ENCODE peak calls at places on chromosome 10, in seven cellular contexts. B, O, I, V, J, S and H are unnamed samples.

GRCh38 chr10:126569513-126570447 is 100.7 kb downstream of the C10orf90 start:
- DNase-seq in B (no peak), O (no peak), I (peak; percentile 5), V (no peak), J (no peak), S (peak; percentile 30), H (no peak)

GRCh38 chr10:21950566-21950965 is 53.0 kb downstream of the DNAJC1 start:
- DNase-seq in B (no peak), O (no peak), I (no peak), V (no peak), J (no peak), S (no peak), H (no peak)

GRCh38 chr10:2610946-2611345 is 456.4 kb upstream of the PFKP start:
- DNase-seq in B (no peak), O (no peak), I (no peak), V (no peak), J (no peak), S (no peak), H (no peak)

GRCh38 chr10:44306147-44306710 is 78.7 kb downstream of the CXCL12 start:
- DNase-seq in B (no peak), O (no peak), I (peak; percentile 17), V (no peak), J (no peak), S (no peak), H (no peak)

GRCh38 chr10:100009283-100009792 is 409 bp downstream of the DNMBP start:
- DNase-seq in B (peak; percentile 70), O (peak; percentile 9), I (peak; percentile 42), V (no peak), J (no peak), S (no peak), H (peak; percentile 65)

GRCh38 chr10:3527869-3528268 is 257.1 kb downstream of the KLF6 start:
- DNase-seq in B (no peak), O (no peak), I (no peak), V (no peak), J (no peak), S (no peak), H (no peak)

GRCh38 chr10:77087406-77087805 is 550.2 kb downstream of the KCNMA1 start:
- DNase-seq in B (no peak), O (no peak), I (no peak), V (no peak), J (no peak), S (no peak), H (no peak)

GRCh38 chr10:12535656-12536055 is 186.3 kb downstream of the CAMK1D start:
- DNase-seq in B (no peak), O (no peak), I (no peak), V (no peak), J (no peak), S (no peak), H (no peak)

GRCh38 chr10:18689498-18689897 is 30.3 kb downstream of the ARL5B start:
- DNase-seq in B (no peak), O (no peak), I (peak; percentile 33), V (no peak), J (no peak), S (no peak), H (no peak)

GRCh38 chr10:103998803-103999202 is 31.9 kb downstream of the SLK start:
- DNase-seq in B (no peak), O (no peak), I (no peak), V (no peak), J (no peak), S (no peak), H (no peak)

GRCh38 chr10:96125142-96125515 is 5.0 kb upstream of the ZNF518A start:
- DNase-seq in B (no peak), O (no peak), I (no peak), V (no peak), J (no peak), S (peak; percentile 39), H (no peak)

GRCh38 chr10:28266449-28267224 is 36.2 kb downstream of the MPP7 start:
- DNase-seq in B (no peak), O (no peak), I (no peak), V (no peak), J (no peak), S (no peak), H (no peak)

GRCh38 chr10:59872892-59873463 is 33.4 kb downstream of the CCDC6 start:
- DNase-seq in B (peak; percentile 49), O (peak; percentile 43), I (peak; percentile 17), V (no peak), J (no peak), S (no peak), H (no peak)

GRCh38 chr10:77804371-77804770 is 122.2 kb downstream of the DLG5 start:
- DNase-seq in B (no peak), O (no peak), I (no peak), V (no peak), J (no peak), S (no peak), H (no peak)

GRCh38 chr10:96991313-96991841 is 159.3 kb downstream of the LCOR start:
- DNase-seq in B (no peak), O (no peak), I (no peak), V (no peak), J (no peak), S (no peak), H (no peak)

GRCh38 chr10:79360499-79361342 is 13.5 kb downstream of the PPIF start:
- DNase-seq in B (no peak), O (no peak), I (no peak), V (no peak), J (no peak), S (no peak), H (no peak)

GRCh38 chr10:49298990-49299815 is at the start of gene C10orf71:
- DNase-seq in B (no peak), O (peak; percentile 19), I (no peak), V (peak; percentile 38), J (no peak), S (no peak), H (no peak)

GRCh38 chr10:61263561-61263960 is 189.6 kb downstream of the TMEM26 start:
- DNase-seq in B (no peak), O (no peak), I (no peak), V (no peak), J (no peak), S (no peak), H (no peak)

GRCh38 chr10:79322616-79323566 is 24.4 kb upstream of the PPIF start:
- DNase-seq in B (peak; percentile 71), O (no peak), I (no peak), V (no peak), J (no peak), S (no peak), H (no peak)

GRCh38 chr10:22713853-22714523 is 390 bp downstream of the PIP4K2A start:
- DNase-seq in B (peak; percentile 30), O (peak; percentile 13), I (no peak), V (peak; percentile 33), J (no peak), S (no peak), H (peak; percentile 77)

GRCh38 chr10:48247680-48248079 is 26.8 kb downstream of the FRMPD2 start:
- DNase-seq in B (no peak), O (no peak), I (no peak), V (no peak), J (no peak), S (no peak), H (no peak)

GRCh38 chr10:71548494-71548846 is 151.8 kb downstream of the CDH23 start:
- DNase-seq in B (no peak), O (no peak), I (peak; percentile 19), V (no peak), J (no peak), S (no peak), H (no peak)

GRCh38 chr10:101141622-101142532 is 10.8 kb downstream of the TLX1 start:
- DNase-seq in B (peak; percentile 84), O (peak; percentile 59), I (peak; percentile 82), V (peak; percentile 77), J (peak; percentile 81), S (peak; percentile 48), H (peak; percentile 91)

GRCh38 chr10:5435328-5435727 is 23.0 kb downstream of the NET1 start:
- DNase-seq in B (no peak), O (no peak), I (no peak), V (no peak), J (no peak), S (no peak), H (no peak)

GRCh38 chr10:5433182-5433581 is 20.8 kb downstream of the NET1 start:
- DNase-seq in B (no peak), O (no peak), I (no peak), V (no peak), J (no peak), S (no peak), H (no peak)

DNA sequence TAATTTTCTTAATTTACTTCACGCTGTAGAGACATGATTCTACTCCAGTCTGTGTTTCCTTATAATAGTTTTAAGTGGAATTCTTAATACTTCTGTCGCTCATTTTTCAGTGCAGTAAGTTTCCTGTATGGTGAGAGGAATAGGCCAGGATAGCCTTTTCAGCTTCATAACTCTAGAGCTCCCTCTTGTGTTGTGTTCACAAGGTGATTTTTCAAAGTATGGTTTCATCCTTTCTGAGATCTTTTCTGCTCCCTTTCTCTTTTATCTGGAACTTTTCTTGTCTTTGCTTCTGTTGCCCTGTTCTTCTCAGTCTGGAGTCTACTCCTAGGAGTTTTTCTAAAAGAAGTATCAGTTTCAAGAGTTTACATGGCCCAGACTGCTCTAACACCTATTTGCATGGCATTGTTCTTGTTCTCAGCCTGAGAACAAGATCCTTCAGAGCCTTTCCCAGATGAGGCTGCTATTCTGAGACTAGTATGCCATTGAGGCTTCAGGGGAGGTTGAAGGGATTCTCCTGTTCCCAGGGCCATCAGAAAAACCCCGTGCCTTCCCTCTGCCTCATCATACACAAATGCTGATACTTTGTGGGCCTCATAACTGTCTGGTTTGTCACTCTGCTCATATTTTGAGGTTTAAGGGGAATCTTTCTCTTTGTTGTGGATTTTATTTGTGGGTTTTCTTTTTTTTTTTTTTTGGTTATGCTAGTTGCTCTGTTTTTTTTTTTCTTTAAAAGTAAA is 21.8 kb downstream of the NET1 start:
- DNase-seq in B (no peak), O (no peak), I (peak; percentile 73), V (no peak), J (peak; percentile 37), S (no peak), H (no peak)
- TF ChIP-seq CTCF in B (peak; percentile 60), O (peak; percentile 37), I (peak; percentile 96), V (peak; percentile 76), J (peak; percentile 57), S (peak; percentile 65), H (peak; percentile 69)

GRCh38 chr10:119303886-119304285 is 96.5 kb downstream of the GRK5 start:
- DNase-seq in B (no peak), O (peak; percentile 38), I (peak; percentile 28), V (no peak), J (no peak), S (no peak), H (no peak)
- H3K4me1 ChIP-seq in B (peaks cover 26% of the 10 kb centered on the region), O (peaks cover 27% of the 10 kb centered on the region), I (peaks cover 66% of the 10 kb centered on the region), V (peaks cover 98% of the 10 kb centered on the region), J (peaks cover 83% of the 10 kb centered on the region), S (peaks cover 94% of the 10 kb centered on the region), H (peaks cover 42% of the 10 kb centered on the region)

DNA sequence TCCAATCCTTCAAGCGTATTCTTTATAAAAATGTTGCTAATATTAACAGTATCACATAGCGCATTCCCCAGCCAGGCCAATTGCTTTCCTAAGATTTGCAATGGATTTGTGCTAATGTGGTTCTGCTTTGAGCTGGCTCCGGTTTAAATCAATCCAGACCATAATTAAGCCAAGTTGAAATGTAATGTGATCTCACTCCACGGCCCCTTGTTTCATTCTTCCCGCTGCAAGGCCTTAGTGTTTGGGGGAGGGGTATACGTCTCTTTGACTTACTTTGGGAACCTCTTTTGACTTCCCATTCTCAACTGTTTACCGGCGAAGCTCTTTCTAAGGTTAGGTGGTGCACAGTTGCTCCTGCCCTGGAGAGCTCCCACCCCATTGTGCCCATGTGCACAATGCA is 86.4 kb downstream of the PRPF18 start:
- DNase-seq in B (no peak), O (no peak), I (no peak), V (no peak), J (no peak), S (no peak), H (no peak)
- H3K27ac ChIP-seq in B (no peak overlapping the region), O (no peak overlapping the region), I (no peak overlapping the region), V (no peak overlapping the region), J (no peak overlapping the region), S (no peak overlapping the region), H (no peak overlapping the region)

GRCh38 chr10:17227367-17228080 is 517 bp upstream of the VIM start:
- DNase-seq in B (no peak), O (no peak), I (peak; percentile 34), V (no peak), J (no peak), S (no peak), H (no peak)
- TF ChIP-seq CTCF in B (peak; percentile 60), O (peak; percentile 58), I (peak; percentile 22), V (peak; percentile 58), J (peak; percentile 21), S (peak; percentile 32), H (peak; percentile 61)